ENCODE peak calls at places on chromosomes 12 and 14, in eight cellular contexts. X is KG1; R is stromal cell of bone marrow; N is NCI-H1048; O is EL; K is NCI-H1092; D is stimulated activated CD8-positive, alpha-beta memory T cell treated with anti-CD3 and anti-CD28 coated beads, Interleukin-4, amount 100 ng/mL, for 1 hour; I is stimulated activated CD4-positive, alpha-beta T cell treated with anti-CD3 and anti-CD28 coated beads, Interleukin-2, amount 100 ng/mL, for 24 hours. U is an unnamed sample.

GRCh38 chr14:24630087-24630871 is 3.7 kb downstream of the GZMB start:
- DNase-seq in X (no peak), O (no peak), R (no peak), K (no peak), D (no peak), N (no peak), I (no peak), U (no peak)

GRCh38 chr12:53750812-53751335 is 905 bp downstream of the CISTR start:
- DNase-seq in K (peak), R (no peak), X (no peak), O (no peak), N (no peak), I (no peak), D (no peak), U (no peak)

GRCh38 chr14:25552826-25553225 is 502.9 kb upstream of the STXBP6 start:
- DNase-seq in I (no peak), K (no peak), X (no peak), D (no peak), O (no peak), R (no peak), N (no peak), U (no peak)

GRCh38 chr12:26697217-26697616 is 135.8 kb downstream of the ITPR2 start:
- DNase-seq in D (no peak), X (no peak), O (no peak), N (no peak), R (no peak), K (no peak), I (no peak), U (no peak)

GRCh38 chr14:41607119-41607785 is 576 bp downstream of the LRFN5 start:
- DNase-seq in O (no peak), D (no peak), N (no peak), R (no peak), I (no peak), K (peak), X (peak), U (no peak)

GRCh38 chr12:108141600-108142145 is 12.6 kb downstream of the WSCD2 start:
- DNase-seq in I (no peak), N (no peak), R (no peak), O (no peak), X (no peak), K (no peak), D (no peak), U (no peak)

GRCh38 chr14:51079085-51079484 is 15.8 kb downstream of the TRIM9 start:
- DNase-seq in R (no peak), O (no peak), X (no peak), I (no peak), K (no peak), N (peak), D (no peak), U (peak)

GRCh38 chr12:98745578-98746391 is 100.7 kb downstream of the APAF1 start:
- DNase-seq in X (no peak), K (no peak), R (no peak), O (peak), N (no peak), D (no peak), I (peak), U (no peak)

GRCh38 chr14:32998433-32998832 is 59.8 kb downstream of the NPAS3 start:
- DNase-seq in X (no peak), R (peak), O (peak), K (no peak), I (no peak), D (no peak), N (no peak), U (peak)

GRCh38 chr12:122471324-122472226 is 29.2 kb downstream of the ZCCHC8 start:
- DNase-seq in I (no peak), O (peak), D (no peak), K (peak), X (no peak), R (peak), N (peak), U (peak)

GRCh38 chr12:108629824-108630476 is 3.7 kb downstream of the SELPLG start:
- DNase-seq in O (peak), I (peak), N (no peak), X (no peak), R (peak), K (no peak), D (no peak), U (peak)

GRCh38 chr12:54579696-54580333 is 8.6 kb downstream of the PPP1R1A start:
- DNase-seq in X (no peak), R (peak), N (peak), I (peak), O (peak), D (peak), K (peak), U (peak)

GRCh38 chr12:69881771-69882170 is 56.7 kb downstream of the MYRFL start:
- DNase-seq in K (no peak), N (no peak), R (no peak), I (no peak), D (no peak), X (no peak), O (no peak), U (no peak)

GRCh38 chr12:20097561-20097960 is 270.8 kb upstream of the PDE3A start:
- DNase-seq in D (no peak), N (no peak), X (no peak), K (no peak), O (peak), R (peak), I (no peak), U (no peak)

GRCh38 chr12:20259786-20260185 is 108.6 kb upstream of the PDE3A start:
- DNase-seq in K (no peak), O (peak), I (no peak), N (no peak), D (no peak), R (no peak), X (no peak), U (no peak)

GRCh38 chr14:77607741-77608302 is 8.6 kb downstream of the SPTLC2 start:
- DNase-seq in X (peak), K (no peak), I (no peak), R (no peak), O (no peak), N (no peak), D (no peak), U (peak)

GRCh38 chr14:92677955-92678354 is 70.5 kb downstream of the LGMN start:
- DNase-seq in I (no peak), O (no peak), K (no peak), D (no peak), N (no peak), R (no peak), X (no peak), U (no peak)

GRCh38 chr12:120797677-120798642 is 72.3 kb downstream of the ACADS start:
- DNase-seq in N (no peak), K (no peak), X (no peak), I (no peak), D (no peak), R (no peak), O (no peak), U (no peak)

GRCh38 chr12:116164263-116164817 is 113.2 kb downstream of the MED13L start:
- DNase-seq in O (peak), X (no peak), N (no peak), I (no peak), D (no peak), R (no peak), K (no peak), U (peak)

GRCh38 chr12:27635349-27635972 is 60.8 kb upstream of the REP15 start:
- DNase-seq in K (no peak), R (peak), I (no peak), N (no peak), X (no peak), O (peak), D (no peak), U (peak)

GRCh38 chr12:76080017-76080728 is 4.3 kb downstream of the NAP1L1 start:
- DNase-seq in K (peak), O (peak), R (no peak), I (no peak), N (no peak), D (no peak), X (no peak), U (no peak)

GRCh38 chr14:85471156-85471555 is 58.8 kb upstream of the FLRT2 start:
- DNase-seq in X (no peak), N (no peak), K (no peak), D (no peak), I (no peak), O (peak), R (peak), U (no peak)

GRCh38 chr12:46187023-46187422 is 81.8 kb downstream of the SLC38A1 start:
- DNase-seq in I (no peak), R (peak), D (no peak), N (no peak), O (peak), K (no peak), X (no peak), U (no peak)

GRCh38 chr12:106064622-106065021 is 74.1 kb downstream of the NUAK1 start:
- DNase-seq in K (no peak), N (no peak), X (no peak), O (no peak), R (no peak), D (no peak), I (no peak), U (no peak)

GRCh38 chr12:107355612-107356011 is 262.3 kb upstream of the CRY1 start:
- DNase-seq in I (no peak), R (no peak), X (no peak), D (no peak), K (no peak), O (no peak), N (no peak), U (no peak)

GRCh38 chr12:5452569-5452968 is 20.7 kb downstream of the NTF3 start:
- DNase-seq in X (no peak), K (no peak), I (no peak), O (no peak), R (no peak), D (no peak), N (no peak), U (no peak)

GRCh38 chr12:47718531-47718930 is 6.8 kb downstream of the ENDOU start:
- DNase-seq in O (no peak), X (no peak), N (no peak), R (no peak), I (no peak), K (no peak), D (no peak), U (no peak)

GRCh38 chr12:4202482-4202881 is 71.1 kb upstream of the CCND2 start:
- DNase-seq in N (no peak), X (no peak), D (no peak), K (no peak), O (no peak), I (no peak), R (no peak), U (peak)

GRCh38 chr12:44847888-44848770 is 28.0 kb downstream of the NELL2 start:
- DNase-seq in I (peak), N (no peak), K (no peak), R (no peak), D (peak), X (no peak), O (no peak), U (no peak)

GRCh38 chr12:45674181-45674580 is 55.3 kb upstream of the ARID2 start:
- DNase-seq in N (no peak), X (no peak), D (no peak), K (no peak), R (no peak), O (peak), I (no peak), U (no peak)

GRCh38 chr12:6372403-6373003 is 2.9 kb downstream of the SCNN1A start:
- DNase-seq in D (no peak), R (peak), X (no peak), N (no peak), O (peak), I (no peak), K (no peak), U (peak)

GRCh38 chr12:45208604-45209487 is 7.0 kb upstream of the ANO6 start:
- DNase-seq in O (peak), N (no peak), I (no peak), K (no peak), R (no peak), X (no peak), D (no peak), U (no peak)

GRCh38 chr12:14937014-14937413 is 1.3 kb downstream of the ERP27 start:
- DNase-seq in D (no peak), K (no peak), R (no peak), O (no peak), N (no peak), I (no peak), X (no peak), U (no peak)

GRCh38 chr12:47679785-47680184 is 26.0 kb downstream of the RPAP3 start:
- DNase-seq in N (no peak), R (no peak), X (no peak), D (no peak), I (no peak), O (no peak), K (no peak), U (no peak)

GRCh38 chr12:121060149-121061001 is 21.3 kb upstream of the OASL start:
- DNase-seq in O (peak), I (peak), X (peak), N (no peak), D (no peak), R (peak), K (peak), U (peak)

GRCh38 chr12:26867084-26867483 is 34.1 kb upstream of the ITPR2 start:
- DNase-seq in N (no peak), I (no peak), R (no peak), D (no peak), X (peak), K (no peak), O (no peak), U (peak)